ENCODE peak calls at places on chromosomes 3 and 15, in five cellular contexts. O is AG04450, Y is upper lobe of right lung, V is H1, H is GM12878. N is an unnamed sample. For H3K27me3, the result is how much of the 10 kb centered on the place peaks cover.

GRCh38 chr3:106829206-106829605 is 548.0 kb upstream of the CCDC54 start:
- DNase-seq in O (no peak), Y (no peak), V (no peak), H (no peak), N (no peak)

GRCh38 chr3:127045435-127046045 is 62.6 kb downstream of the PLXNA1 start:
- DNase-seq in O (no peak), Y (no peak), V (no peak), H (no peak), N (no peak)

GRCh38 chr15:90869601-90870353 is 1.4 kb downstream of the FURIN start:
- DNase-seq in O (no peak), Y (peak), V (peak), H (no peak), N (peak)

GRCh38 chr15:61906961-61907752 is 153.1 kb downstream of the VPS13C start:
- DNase-seq in O (no peak), Y (no peak), V (no peak), H (no peak), N (no peak)

GRCh38 chr3:129794319-129795201 is 99.0 kb downstream of the TMCC1 start:
- DNase-seq in O (no peak), Y (peak), V (peak), H (no peak), N (no peak)

GRCh38 chr3:66236281-66236680 is 15.5 kb downstream of the SLC25A26 start:
- DNase-seq in O (no peak), Y (no peak), V (no peak), H (no peak), N (no peak)

GRCh38 chr3:5728085-5728484 is 540.6 kb downstream of the EDEM1 start:
- DNase-seq in O (no peak), Y (no peak), V (no peak), H (no peak), N (no peak)

GRCh38 chr3:196810963-196811581 is 56.6 kb upstream of the SENP5 start:
- DNase-seq in O (no peak), Y (no peak), V (no peak), H (no peak), N (no peak)

GRCh38 chr15:26438316-26438715 is 334.6 kb downstream of the GABRB3 start:
- DNase-seq in O (no peak), Y (no peak), V (no peak), H (no peak), N (no peak)

GRCh38 chr3:14523792-14524191 is 16.4 kb downstream of the GRIP2 start:
- DNase-seq in O (no peak), Y (peak), V (no peak), H (no peak), N (no peak)

GRCh38 chr15:42091753-42092665 is 2.4 kb downstream of the PLA2G4D start:
- DNase-seq in O (no peak), Y (no peak), V (no peak), H (no peak), N (no peak)

GRCh38 chr3:46187876-46188275 is 20.2 kb downstream of the CCR1 start:
- DNase-seq in O (no peak), Y (no peak), V (no peak), H (no peak), N (no peak)

GRCh38 chr3:88203537-88204143 is 53.9 kb downstream of the C3orf38 start:
- DNase-seq in O (peak), Y (no peak), V (no peak), H (peak), N (peak)

GRCh38 chr3:65098400-65098799 is 410.6 kb upstream of the ADAMTS9 start:
- DNase-seq in O (no peak), Y (no peak), V (no peak), H (no peak), N (no peak)

GRCh38 chr3:192835818-192836468 is 81.7 kb downstream of the MB21D2 start:
- DNase-seq in O (no peak), Y (no peak), V (no peak), H (no peak), N (no peak)

GRCh38 chr3:184399410-184399809 is 19.6 kb downstream of the CHRD start:
- DNase-seq in O (peak), Y (no peak), V (no peak), H (no peak), N (peak)
- H3K4me3 ChIP-seq in O (no peak), Y (no peak), V (no peak), H (no peak), N (no peak)

GRCh38 chr3:53633197-53633787 is 138.9 kb downstream of the CACNA1D start:
- DNase-seq in O (no peak), Y (no peak), V (no peak), H (no peak), N (no peak)
- H3K27me3 ChIP-seq in O (under half), Y (under half), V (under half), H (under half), N (under half)

DNA sequence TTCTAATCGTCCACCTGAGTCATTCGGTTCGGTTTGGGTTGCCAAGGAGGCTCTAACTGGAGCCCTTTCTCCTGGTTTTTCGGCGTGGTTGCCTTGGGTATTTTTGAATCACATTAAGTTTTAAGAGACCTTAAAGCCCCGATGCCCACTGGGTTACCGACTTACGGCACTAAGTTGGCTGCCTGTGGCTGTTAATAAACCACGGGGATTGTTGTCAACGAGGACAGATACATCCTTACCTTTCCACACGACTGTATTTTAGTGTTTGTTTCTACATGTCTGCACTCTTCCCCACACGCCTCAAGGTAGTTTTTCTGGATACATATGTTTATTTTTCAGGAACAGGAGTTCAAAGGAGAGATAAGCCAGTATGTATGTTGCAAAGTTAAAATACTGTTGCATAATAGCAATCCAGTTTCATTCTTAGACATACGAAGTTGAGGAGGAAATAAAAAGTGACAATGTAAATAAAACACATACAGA is 1.2 kb upstream of the ANP32A start:
- DNase-seq in O (no peak), Y (no peak), V (no peak), H (no peak), N (no peak)
- H3K27ac ChIP-seq in O (no peak), Y (peak), V (no peak), H (peak), N (no peak)

DNA sequence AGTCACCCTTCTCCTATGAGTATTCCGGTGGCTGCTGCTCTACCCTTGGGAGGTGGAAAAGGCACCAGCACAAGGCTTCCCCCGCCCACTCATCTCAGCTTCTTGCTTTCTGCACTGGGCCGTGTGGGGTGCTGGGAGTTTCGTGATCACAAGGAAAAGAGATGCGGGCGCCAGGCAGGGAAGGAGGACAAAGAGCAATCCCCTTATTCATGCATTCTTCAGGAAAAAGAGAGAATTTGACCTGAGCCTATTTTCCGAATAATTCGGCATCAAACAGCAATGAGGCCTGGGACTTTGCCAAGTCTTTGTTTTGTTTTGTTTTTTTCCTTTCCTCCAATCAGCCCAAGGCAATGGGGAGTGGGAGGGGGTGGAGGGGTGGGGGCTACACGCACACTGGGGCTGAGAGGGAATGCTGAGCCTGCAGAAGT is 102.1 kb upstream of the LPP start:
- DNase-seq in O (no peak), Y (no peak), V (no peak), H (no peak), N (peak)
- H3K4me3 ChIP-seq in O (no peak), Y (no peak), V (no peak), H (no peak), N (no peak)

GRCh38 chr15:66117841-66118240 is 135.7 kb downstream of the MEGF11 start:
- DNase-seq in O (no peak), Y (no peak), V (no peak), H (no peak), N (no peak)
- H3K27me3 ChIP-seq in O (under half), Y (under half), V (under half), H (under half), N (under half)

DNA sequence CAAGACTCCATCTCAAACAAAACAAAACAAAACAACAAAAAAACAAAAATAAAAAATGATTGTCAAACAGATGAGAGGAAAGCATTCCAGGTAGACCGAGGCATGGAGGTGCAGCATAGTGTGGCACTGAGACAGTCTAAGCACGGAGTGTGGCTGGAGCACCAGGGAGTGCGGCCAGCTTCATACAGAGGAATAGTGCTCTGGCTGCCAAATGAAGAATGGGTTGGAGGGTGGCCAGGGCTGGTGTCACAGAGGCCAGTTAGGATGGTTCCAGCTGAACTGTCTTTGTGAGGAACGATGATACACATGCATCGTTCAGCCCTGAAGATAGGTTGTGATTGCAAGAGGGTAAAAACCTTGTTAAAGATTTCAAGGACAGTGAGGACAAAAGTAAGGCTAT is 28.3 kb downstream of the MITF start:
- DNase-seq in O (no peak), Y (peak), V (no peak), H (no peak), N (peak)
- H3K27ac ChIP-seq in O (no peak), Y (no peak), V (no peak), H (no peak), N (no peak)

DNA sequence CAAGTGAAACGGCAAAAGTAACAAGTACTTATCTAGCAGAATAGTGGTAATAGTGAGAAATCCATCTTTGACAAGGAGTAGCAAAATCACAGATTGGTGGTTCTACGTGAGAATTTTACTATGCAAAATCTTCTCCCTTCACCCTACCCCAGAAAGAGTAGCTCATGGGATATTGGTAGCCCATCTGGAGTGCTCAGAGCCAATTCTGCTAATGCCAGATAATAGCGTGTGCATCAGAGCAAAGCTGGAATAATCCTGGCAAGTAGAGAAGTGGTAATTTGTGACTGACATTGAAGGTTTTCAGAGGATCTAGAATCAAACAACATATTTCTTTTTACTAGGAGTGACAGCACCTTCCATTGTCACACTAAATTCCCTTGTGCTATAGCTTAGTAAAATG is 192.9 kb downstream of the ZBBX start:
- DNase-seq in O (no peak), Y (no peak), V (no peak), H (no peak), N (no peak)
- H3K4me3 ChIP-seq in O (no peak), Y (no peak), V (no peak), H (no peak), N (no peak)

GRCh38 chr3:193945126-193945525 is 190.8 kb upstream of the HES1 start:
- DNase-seq in O (no peak), Y (no peak), V (no peak), H (no peak), N (no peak)

GRCh38 chr3:193948459-193948858 is 187.5 kb upstream of the HES1 start:
- DNase-seq in O (no peak), Y (no peak), V (no peak), H (no peak), N (no peak)

GRCh38 chr3:193947636-193948035 is 188.3 kb upstream of the HES1 start:
- DNase-seq in O (no peak), Y (no peak), V (no peak), H (no peak), N (no peak)

GRCh38 chr3:193944161-193944884 is 191.6 kb upstream of the HES1 start:
- DNase-seq in O (no peak), Y (no peak), V (no peak), H (no peak), N (no peak)

DNA sequence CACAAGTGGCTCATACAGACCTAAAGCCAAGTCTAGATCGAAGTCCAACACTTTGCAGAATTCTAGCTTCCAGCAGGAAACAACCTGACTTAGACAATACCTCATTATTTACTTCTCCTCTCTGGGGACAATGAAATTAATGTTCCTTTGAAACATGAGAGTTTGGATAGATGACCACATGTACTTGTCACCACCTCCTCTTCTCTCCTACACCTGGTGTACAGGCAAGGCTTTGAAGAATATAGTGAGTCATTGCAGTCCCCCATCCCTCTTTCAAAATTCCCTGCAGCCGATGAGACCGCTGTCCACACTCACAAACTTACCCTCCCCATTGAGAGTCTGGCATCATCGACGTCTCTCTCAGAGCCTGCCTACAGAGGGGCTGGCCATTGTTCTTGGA is 189.0 kb upstream of the HES1 start:
- DNase-seq in O (no peak), Y (no peak), V (no peak), H (no peak), N (no peak)
- H3K27me3 ChIP-seq in O (under half), Y (under half), V (under half), H (under half), N (under half)

GRCh38 chr15:39854161-39854560 is 65.9 kb downstream of the GPR176 start:
- DNase-seq in O (no peak), Y (no peak), V (no peak), H (no peak), N (no peak)
- H3K27ac ChIP-seq in O (no peak), Y (no peak), V (no peak), H (no peak), N (no peak)

GRCh38 chr3:165827883-165828282 is 9.3 kb downstream of the BCHE start:
- DNase-seq in O (no peak), Y (no peak), V (no peak), H (no peak), N (no peak)
- H3K4me3 ChIP-seq in O (no peak), Y (no peak), V (no peak), H (no peak), N (no peak)

N was measured in aorta.